ENCODE peak calls at places on chromosome 13, in four cellular contexts. One of them, this sample, is unnamed.
A peak's percentile ranks its signal among the peaks of the same experiment; 100 is the strongest.

GRCh38 chr13:113840541-113841354 is 23.1 kb downstream of the GAS6 start:
- DNase-seq in fibroblast of the conjunctiva: no peak
- DNase-seq in neural crest cell: no peak
- DNase-seq in activated CD4-positive, alpha-beta T cell treated with anti-CD3 and anti-CD28 coated beads, Interleukin-2, amount 50 U/mL, for 48 hours: no peak
- DNase-seq in this sample: no peak

GRCh38 chr13:99842379-99842778 is 129.2 kb downstream of the ZIC5 start:
- DNase-seq in activated CD4-positive, alpha-beta T cell treated with anti-CD3 and anti-CD28 coated beads, Interleukin-2, amount 50 U/mL, for 48 hours: no peak
- DNase-seq in neural crest cell: no peak
- DNase-seq in fibroblast of the conjunctiva: no peak
- DNase-seq in this sample: no peak

GRCh38 chr13:103140001-103140671 is 73.9 kb upstream of the SLC10A2 start:
- DNase-seq in activated CD4-positive, alpha-beta T cell treated with anti-CD3 and anti-CD28 coated beads, Interleukin-2, amount 50 U/mL, for 48 hours: no peak
- DNase-seq in fibroblast of the conjunctiva: peak; percentile 33
- DNase-seq in neural crest cell: no peak
- DNase-seq in this sample: no peak

GRCh38 chr13:99126821-99127220 is 73.8 kb upstream of the UBAC2 start:
- DNase-seq in neural crest cell: no peak
- DNase-seq in fibroblast of the conjunctiva: no peak
- DNase-seq in activated CD4-positive, alpha-beta T cell treated with anti-CD3 and anti-CD28 coated beads, Interleukin-2, amount 50 U/mL, for 48 hours: no peak
- DNase-seq in this sample: no peak

GRCh38 chr13:113724780-113725315 is 34.2 kb upstream of the TMEM255B start:
- DNase-seq in neural crest cell: peak; percentile 77
- DNase-seq in fibroblast of the conjunctiva: peak; percentile 24
- DNase-seq in activated CD4-positive, alpha-beta T cell treated with anti-CD3 and anti-CD28 coated beads, Interleukin-2, amount 50 U/mL, for 48 hours: peak; percentile 90
- DNase-seq in this sample: peak; percentile 77

GRCh38 chr13:41455725-41456419 is 1.5 kb upstream of the RGCC start:
- DNase-seq in neural crest cell: no peak
- DNase-seq in fibroblast of the conjunctiva: no peak
- DNase-seq in activated CD4-positive, alpha-beta T cell treated with anti-CD3 and anti-CD28 coated beads, Interleukin-2, amount 50 U/mL, for 48 hours: no peak
- DNase-seq in this sample: no peak

GRCh38 chr13:25910243-25910642 is 141.6 kb downstream of the SHISA2 start:
- DNase-seq in fibroblast of the conjunctiva: no peak
- DNase-seq in activated CD4-positive, alpha-beta T cell treated with anti-CD3 and anti-CD28 coated beads, Interleukin-2, amount 50 U/mL, for 48 hours: no peak
- DNase-seq in neural crest cell: no peak
- DNase-seq in this sample: no peak

GRCh38 chr13:113547248-113547971 is 37.1 kb upstream of the TFDP1 start:
- DNase-seq in neural crest cell: no peak
- DNase-seq in fibroblast of the conjunctiva: no peak
- DNase-seq in activated CD4-positive, alpha-beta T cell treated with anti-CD3 and anti-CD28 coated beads, Interleukin-2, amount 50 U/mL, for 48 hours: no peak
- DNase-seq in this sample: no peak

GRCh38 chr13:111855786-111856185 is 211.2 kb upstream of the SOX1 start:
- DNase-seq in neural crest cell: no peak
- DNase-seq in fibroblast of the conjunctiva: no peak
- DNase-seq in activated CD4-positive, alpha-beta T cell treated with anti-CD3 and anti-CD28 coated beads, Interleukin-2, amount 50 U/mL, for 48 hours: no peak
- DNase-seq in this sample: no peak

GRCh38 chr13:22927008-22927393 is 253.8 kb upstream of the SGCG start:
- DNase-seq in activated CD4-positive, alpha-beta T cell treated with anti-CD3 and anti-CD28 coated beads, Interleukin-2, amount 50 U/mL, for 48 hours: no peak
- DNase-seq in fibroblast of the conjunctiva: no peak
- DNase-seq in neural crest cell: no peak
- DNase-seq in this sample: no peak

GRCh38 chr13:59991395-59991794 is 172.3 kb downstream of the DIAPH3 start:
- DNase-seq in fibroblast of the conjunctiva: no peak
- DNase-seq in activated CD4-positive, alpha-beta T cell treated with anti-CD3 and anti-CD28 coated beads, Interleukin-2, amount 50 U/mL, for 48 hours: no peak
- DNase-seq in neural crest cell: no peak
- DNase-seq in this sample: no peak

GRCh38 chr13:74129500-74130144 is 4.6 kb downstream of the KLF12 start:
- DNase-seq in neural crest cell: no peak
- DNase-seq in activated CD4-positive, alpha-beta T cell treated with anti-CD3 and anti-CD28 coated beads, Interleukin-2, amount 50 U/mL, for 48 hours: no peak
- DNase-seq in fibroblast of the conjunctiva: no peak
- DNase-seq in this sample: no peak

GRCh38 chr13:81442904-81443303 is 1102.0 kb upstream of the SPRY2 start:
- DNase-seq in activated CD4-positive, alpha-beta T cell treated with anti-CD3 and anti-CD28 coated beads, Interleukin-2, amount 50 U/mL, for 48 hours: no peak
- DNase-seq in neural crest cell: no peak
- DNase-seq in fibroblast of the conjunctiva: no peak
- DNase-seq in this sample: no peak

GRCh38 chr13:23656637-23657036 is 86.4 kb downstream of the TNFRSF19 start:
- DNase-seq in neural crest cell: no peak
- DNase-seq in activated CD4-positive, alpha-beta T cell treated with anti-CD3 and anti-CD28 coated beads, Interleukin-2, amount 50 U/mL, for 48 hours: no peak
- DNase-seq in fibroblast of the conjunctiva: peak; percentile 35
- DNase-seq in this sample: no peak

GRCh38 chr13:23610966-23611486 is 40.8 kb downstream of the TNFRSF19 start:
- DNase-seq in fibroblast of the conjunctiva: peak; percentile 28
- DNase-seq in activated CD4-positive, alpha-beta T cell treated with anti-CD3 and anti-CD28 coated beads, Interleukin-2, amount 50 U/mL, for 48 hours: no peak
- DNase-seq in neural crest cell: no peak
- DNase-seq in this sample: no peak

GRCh38 chr13:109747524-109747923 is 38.9 kb downstream of the IRS2 start:
- DNase-seq in fibroblast of the conjunctiva: no peak
- DNase-seq in neural crest cell: no peak
- DNase-seq in activated CD4-positive, alpha-beta T cell treated with anti-CD3 and anti-CD28 coated beads, Interleukin-2, amount 50 U/mL, for 48 hours: no peak
- DNase-seq in this sample: no peak

GRCh38 chr13:94579063-94579462 is 16.9 kb downstream of the TGDS start:
- DNase-seq in neural crest cell: no peak
- DNase-seq in fibroblast of the conjunctiva: no peak
- DNase-seq in activated CD4-positive, alpha-beta T cell treated with anti-CD3 and anti-CD28 coated beads, Interleukin-2, amount 50 U/mL, for 48 hours: no peak
- DNase-seq in this sample: no peak

GRCh38 chr13:64793131-64793530 is 2437.0 kb downstream of the PCDH9 start:
- DNase-seq in activated CD4-positive, alpha-beta T cell treated with anti-CD3 and anti-CD28 coated beads, Interleukin-2, amount 50 U/mL, for 48 hours: no peak
- DNase-seq in fibroblast of the conjunctiva: no peak
- DNase-seq in neural crest cell: no peak
- DNase-seq in this sample: no peak

GRCh38 chr13:31179754-31180153 is 18.1 kb upstream of the HSPH1 start:
- DNase-seq in neural crest cell: no peak
- DNase-seq in activated CD4-positive, alpha-beta T cell treated with anti-CD3 and anti-CD28 coated beads, Interleukin-2, amount 50 U/mL, for 48 hours: no peak
- DNase-seq in fibroblast of the conjunctiva: no peak
- DNase-seq in this sample: no peak

GRCh38 chr13:67101730-67102467 is 128.2 kb downstream of the PCDH9 start:
- DNase-seq in fibroblast of the conjunctiva: no peak
- DNase-seq in neural crest cell: no peak
- DNase-seq in activated CD4-positive, alpha-beta T cell treated with anti-CD3 and anti-CD28 coated beads, Interleukin-2, amount 50 U/mL, for 48 hours: no peak
- DNase-seq in this sample: no peak

GRCh38 chr13:78383899-78384298 is 219.5 kb downstream of the POU4F1 start:
- DNase-seq in neural crest cell: no peak
- DNase-seq in fibroblast of the conjunctiva: no peak
- DNase-seq in activated CD4-positive, alpha-beta T cell treated with anti-CD3 and anti-CD28 coated beads, Interleukin-2, amount 50 U/mL, for 48 hours: no peak
- DNase-seq in this sample: no peak

GRCh38 chr13:108834193-108834592 is 204.8 kb downstream of the MYO16 start:
- DNase-seq in activated CD4-positive, alpha-beta T cell treated with anti-CD3 and anti-CD28 coated beads, Interleukin-2, amount 50 U/mL, for 48 hours: no peak
- DNase-seq in fibroblast of the conjunctiva: no peak
- DNase-seq in neural crest cell: no peak
- DNase-seq in this sample: no peak

GRCh38 chr13:102236830-102237621 is 164.8 kb downstream of the FGF14 start:
- DNase-seq in fibroblast of the conjunctiva: no peak
- DNase-seq in neural crest cell: no peak
- DNase-seq in activated CD4-positive, alpha-beta T cell treated with anti-CD3 and anti-CD28 coated beads, Interleukin-2, amount 50 U/mL, for 48 hours: no peak
- DNase-seq in this sample: no peak

GRCh38 chr13:93861818-93862217 is 617.7 kb downstream of the DCT start:
- DNase-seq in activated CD4-positive, alpha-beta T cell treated with anti-CD3 and anti-CD28 coated beads, Interleukin-2, amount 50 U/mL, for 48 hours: no peak
- DNase-seq in fibroblast of the conjunctiva: no peak
- DNase-seq in neural crest cell: no peak
- DNase-seq in this sample: no peak

GRCh38 chr13:20151016-20151415 is 9.8 kb downstream of the GJA3 start:
- DNase-seq in fibroblast of the conjunctiva: no peak
- DNase-seq in neural crest cell: no peak
- DNase-seq in activated CD4-positive, alpha-beta T cell treated with anti-CD3 and anti-CD28 coated beads, Interleukin-2, amount 50 U/mL, for 48 hours: no peak
- DNase-seq in this sample: no peak

GRCh38 chr13:26706381-26706780 is 54.2 kb downstream of the GPR12 start:
- DNase-seq in fibroblast of the conjunctiva: no peak
- DNase-seq in neural crest cell: no peak
- DNase-seq in activated CD4-positive, alpha-beta T cell treated with anti-CD3 and anti-CD28 coated beads, Interleukin-2, amount 50 U/mL, for 48 hours: no peak
- DNase-seq in this sample: no peak

GRCh38 chr13:28761586-28761985 is 42.8 kb upstream of the SLC46A3 start:
- DNase-seq in fibroblast of the conjunctiva: no peak
- DNase-seq in activated CD4-positive, alpha-beta T cell treated with anti-CD3 and anti-CD28 coated beads, Interleukin-2, amount 50 U/mL, for 48 hours: no peak
- DNase-seq in neural crest cell: no peak
- DNase-seq in this sample: no peak

This sample was measured in erythroblast.